ENCODE peak calls at places on chromosomes 4 and X, in four cellular contexts. W, I, Y and R are unnamed samples.

GRCh38 chrX:42619068-42619467 is 158.9 kb downstream of the PPP1R2C start:
- DNase-seq in Y (no peak), W (no peak), I (no peak), R (no peak)

GRCh38 chr4:133146574-133147198 is 2.4 kb upstream of the PCDH10 start:
- DNase-seq in Y (no peak), W (no peak), I (peak; percentile 87), R (peak; percentile 72)

GRCh38 chrX:38694394-38694793 is 106.9 kb upstream of the MID1IP1 start:
- DNase-seq in W (no peak), I (no peak), Y (no peak), R (no peak)

GRCh38 chr4:87071401-87071800 is 136.6 kb downstream of the AFF1 start:
- DNase-seq in I (no peak), W (no peak), Y (no peak), R (no peak)

GRCh38 chr4:140082399-140082758 is 71.6 kb downstream of the MAML3 start:
- DNase-seq in W (no peak), Y (no peak), I (no peak), R (no peak)

GRCh38 chr4:54224960-54225670 is 4.0 kb upstream of the PDGFRA start:
- DNase-seq in I (peak; percentile 35), W (no peak), Y (no peak), R (no peak)

GRCh38 chr4:104693601-104694201 is 199.0 kb upstream of the CXXC4 start:
- DNase-seq in I (peak; percentile 27), Y (no peak), W (no peak), R (no peak)

GRCh38 chrX:44042731-44043130 is 69.5 kb upstream of the NDP start:
- DNase-seq in W (no peak), I (no peak), Y (no peak), R (no peak)

GRCh38 chrX:12999422-12999821 is 24.5 kb downstream of the TMSB4X start:
- DNase-seq in W (no peak), Y (no peak), I (peak; percentile 28), R (no peak)

GRCh38 chrX:133448512-133449076 is 33.3 kb upstream of the GPC4 start:
- DNase-seq in Y (no peak), I (peak; percentile 22), W (peak; percentile 20), R (no peak)

GRCh38 chr4:121283319-121283718 is 97.5 kb downstream of the QRFPR start:
- DNase-seq in I (no peak), W (no peak), Y (no peak), R (no peak)

GRCh38 chr4:55549888-55550287 is 3.2 kb upstream of the CLOCK start:
- DNase-seq in W (peak; percentile 99), I (no peak), Y (no peak), R (no peak)

GRCh38 chrX:150569155-150569477 is 695 bp downstream of the MTM1 start:
- DNase-seq in W (no peak), I (no peak), Y (no peak), R (no peak)

GRCh38 chr4:82489076-82489475 is 58.7 kb downstream of the ENOPH1 start:
- DNase-seq in W (no peak), I (no peak), Y (no peak), R (no peak)

GRCh38 chr4:53963336-53963735 is 101.1 kb downstream of the CHIC2 start:
- DNase-seq in W (no peak), I (no peak), Y (no peak), R (no peak)

GRCh38 chr4:158446106-158446505 is 75.6 kb upstream of the RXFP1 start:
- DNase-seq in W (no peak), Y (no peak), I (no peak), R (no peak)

GRCh38 chrX:63350551-63350950 is 581 bp downstream of the SPIN4 start:
- DNase-seq in W (peak; percentile 14), Y (no peak), I (peak; percentile 24), R (no peak)

GRCh38 chrX:15913161-15913560 is 58.5 kb upstream of the AP1S2 start:
- DNase-seq in I (no peak), Y (no peak), W (no peak), R (peak; percentile 23)

GRCh38 chrX:41481264-41482109 is 34.3 kb downstream of the NYX start:
- DNase-seq in Y (no peak), W (no peak), I (peak; percentile 67), R (no peak)

GRCh38 chrX:80207327-80207726 is 192.8 kb downstream of the TBX22 start:
- DNase-seq in I (no peak), W (no peak), Y (no peak), R (no peak)

GRCh38 chrX:154321624-154322023 is 26.0 kb downstream of the TKTL1 start:
- DNase-seq in I (no peak), W (no peak), Y (no peak), R (no peak)

GRCh38 chr4:150080335-150080734 is 2.1 kb downstream of the DCLK2 start:
- DNase-seq in I (no peak), W (no peak), Y (no peak), R (no peak)

GRCh38 chrX:38578152-38578551 is 16.8 kb downstream of the TSPAN7 start:
- DNase-seq in I (no peak), W (no peak), Y (no peak), R (no peak)

GRCh38 chrX:77918568-77918967 is 8.1 kb downstream of the ATP7A start:
- DNase-seq in I (no peak), Y (no peak), W (no peak), R (no peak)

GRCh38 chrX:69096963-69097362 is 68.3 kb downstream of the PJA1 start:
- DNase-seq in W (no peak), I (no peak), Y (no peak), R (no peak)

DNA sequence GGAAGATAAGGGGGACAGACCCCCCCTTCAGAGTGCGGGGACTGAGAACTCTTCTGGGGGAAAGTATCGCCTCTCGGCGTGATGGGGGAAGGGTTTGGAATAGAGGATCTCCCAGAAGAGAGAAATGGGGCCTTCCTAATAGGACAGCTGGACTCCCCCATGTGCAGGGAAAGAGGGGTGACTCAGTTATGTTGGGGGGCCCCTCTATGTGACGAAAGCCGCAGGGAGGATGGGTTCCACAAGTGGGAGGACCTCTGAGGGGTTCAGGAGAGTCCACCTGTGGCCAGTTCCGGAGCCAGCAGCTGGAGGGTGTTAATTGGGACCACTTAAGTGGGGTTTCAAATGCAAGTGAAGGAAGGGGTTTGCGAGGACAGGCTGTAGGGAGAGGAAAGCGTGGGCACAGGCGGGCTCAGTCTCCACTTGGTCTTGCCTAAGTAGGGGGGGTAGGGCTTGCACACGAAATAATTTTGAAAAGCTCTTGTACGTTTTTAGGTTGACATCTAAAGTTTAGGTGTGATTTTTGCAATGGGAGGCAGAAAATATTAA is 721 bp downstream of the SUV39H1 start:
- DNase-seq in W (no peak), Y (no peak), I (peak; percentile 24), R (no peak)
- H3K27ac ChIP-seq in W (peak overlapping the region; percentile 90), Y (peak overlapping the region; percentile 82), I (no peak overlapping the region), R (peak overlapping the region; percentile 93)

DNA sequence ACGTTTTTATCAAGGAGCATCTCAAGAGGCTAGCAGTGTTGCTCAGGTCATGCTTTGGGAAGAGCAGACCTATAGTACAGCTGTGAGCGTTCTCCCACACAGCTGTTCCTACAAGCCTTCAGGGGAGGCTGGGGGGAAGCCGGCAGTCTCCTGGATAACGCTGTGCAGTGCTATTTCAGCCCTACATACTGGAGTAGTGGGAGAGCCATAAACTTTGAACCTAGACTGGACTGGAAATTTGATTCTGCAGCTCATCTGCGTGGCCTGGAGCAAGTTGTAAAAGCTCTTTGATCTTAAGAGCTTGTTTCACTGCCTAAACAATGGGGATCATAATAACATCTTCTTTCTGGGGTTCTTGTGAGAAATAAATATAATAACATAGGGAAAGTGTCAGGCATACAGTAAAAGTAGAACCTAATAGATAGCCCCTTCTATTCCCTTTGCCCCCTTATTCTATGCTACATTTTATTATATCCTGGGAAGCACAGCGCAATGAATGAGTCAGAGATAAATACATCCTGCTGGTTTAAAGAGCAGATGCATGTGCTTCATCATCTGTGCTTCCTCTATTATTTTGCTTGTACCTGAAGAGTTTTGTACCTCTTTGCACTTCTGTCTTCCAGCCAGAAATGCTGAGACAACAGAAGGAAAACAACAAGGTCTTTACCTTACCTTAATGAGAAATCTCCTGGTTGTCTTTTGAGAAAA is 14.7 kb upstream of the AMBN start:
- DNase-seq in I (no peak), Y (no peak), W (no peak), R (no peak)
- H3K27ac ChIP-seq in I (no peak overlapping the region), Y (no peak overlapping the region), W (no peak overlapping the region), R (no peak overlapping the region)

GRCh38 chr4:186104114-186104894 is at the start of gene FAM149A:
- DNase-seq in Y (no peak), W (no peak), I (peak; percentile 83), R (no peak)

GRCh38 chr4:186108391-186108790 is 3.9 kb downstream of the FAM149A start:
- DNase-seq in W (no peak), Y (no peak), I (no peak), R (no peak)

GRCh38 chr4:186102931-186103330 is 1.6 kb upstream of the FAM149A start:
- DNase-seq in I (no peak), W (no peak), Y (no peak), R (no peak)

GRCh38 chr4:186105721-186106335 is 1.3 kb downstream of the FAM149A start:
- DNase-seq in W (no peak), I (peak; percentile 35), Y (no peak), R (no peak)

GRCh38 chr4:186104895-186105720 is 604 bp downstream of the FAM149A start:
- DNase-seq in I (peak; percentile 52), Y (no peak), W (no peak), R (no peak)
- H3K27ac ChIP-seq in I (no peak overlapping the region), Y (no peak overlapping the region), W (no peak overlapping the region), R (peak overlapping the region; percentile 40)

DNA sequence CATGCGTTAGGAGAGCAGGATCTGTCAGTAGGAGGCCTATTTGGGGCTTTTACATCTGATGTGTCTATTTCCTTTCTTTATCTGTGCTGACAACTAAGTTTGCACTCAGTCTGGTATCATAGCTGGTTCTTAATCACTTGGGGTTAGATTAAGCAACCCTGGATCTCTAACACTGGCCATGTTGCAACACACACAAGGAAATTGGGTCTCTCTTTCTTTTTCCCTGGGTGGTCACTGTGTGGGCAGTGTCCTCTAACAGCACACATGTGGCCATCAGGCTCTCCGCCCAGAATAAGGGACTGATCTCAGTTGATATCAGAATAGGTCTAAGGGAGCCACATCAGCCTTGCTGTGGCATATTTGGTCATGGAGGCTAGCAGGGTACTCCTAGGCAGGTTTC is 38.8 kb downstream of the IGFBP7 start:
- DNase-seq in I (no peak), Y (no peak), W (no peak), R (no peak)
- H3K27ac ChIP-seq in I (no peak overlapping the region), Y (peak overlapping the region; percentile 54), W (no peak overlapping the region), R (no peak overlapping the region)

DNA sequence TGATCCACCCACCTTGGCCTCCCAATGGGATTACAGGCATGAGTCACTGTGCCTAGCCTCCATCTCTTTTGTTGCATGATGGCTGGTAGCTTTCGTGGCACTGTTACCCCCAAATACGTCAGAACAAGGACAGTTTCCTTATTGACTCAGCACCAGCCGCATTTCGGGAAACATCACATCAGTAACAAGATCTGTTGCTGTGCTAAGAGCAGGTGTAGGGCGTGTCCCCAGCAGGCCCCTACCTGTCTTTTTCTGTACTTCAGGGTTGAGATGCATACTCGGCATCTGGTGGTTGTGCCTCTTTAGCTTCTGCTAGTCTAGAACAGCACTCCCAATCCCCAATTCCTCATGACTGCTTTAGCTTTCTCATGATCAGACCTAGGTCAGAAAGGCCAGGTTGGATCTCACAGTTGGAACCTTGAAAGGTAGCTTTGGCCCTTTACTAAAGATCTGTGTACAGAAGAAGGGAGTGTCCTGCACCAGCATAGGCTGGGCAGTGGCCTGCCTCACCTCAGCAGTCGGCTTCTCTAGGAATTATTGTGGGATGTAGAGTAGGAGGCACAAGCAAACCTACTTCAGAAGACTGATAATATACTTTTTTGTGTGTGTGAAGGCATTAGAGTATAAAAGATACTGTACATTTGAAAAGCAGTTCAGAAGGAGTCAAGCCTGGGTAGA is 36.8 kb downstream of the NSD2 start:
- DNase-seq in Y (no peak), I (no peak), W (peak; percentile 94), R (no peak)
- H3K27ac ChIP-seq in Y (peak overlapping the region; percentile 83), I (no peak overlapping the region), W (peak overlapping the region; percentile 95), R (no peak overlapping the region)

GRCh38 chr4:114658179-114658578 is 59.6 kb downstream of the UGT8 start:
- DNase-seq in I (peak; percentile 28), Y (no peak), W (no peak), R (no peak)
- H3K27ac ChIP-seq in I (no peak overlapping the region), Y (no peak overlapping the region), W (no peak overlapping the region), R (peak overlapping the region; percentile 85)